ENCODE peak calls at places on chromosomes 1 and 21, in five cellular contexts. One of them, this sample, is unnamed.

GRCh38 chr1:94296018-94296417 is 58.6 kb upstream of the ARHGAP29 start:
- DNase-seq in suprapubic skin: no peak
- DNase-seq in endothelial cell: no peak
- DNase-seq in GM13977: no peak
- DNase-seq in cardiac fibroblast: peak
- DNase-seq in this sample: no peak

GRCh38 chr1:27233677-27234053 is 767 bp upstream of the WDTC1 start:
- DNase-seq in suprapubic skin: no peak
- DNase-seq in endothelial cell: peak
- DNase-seq in GM13977: no peak
- DNase-seq in cardiac fibroblast: no peak
- DNase-seq in this sample: no peak

GRCh38 chr1:77100870-77101269 is 118.4 kb downstream of the PIGK start:
- DNase-seq in suprapubic skin: no peak
- DNase-seq in endothelial cell: no peak
- DNase-seq in GM13977: no peak
- DNase-seq in cardiac fibroblast: peak
- DNase-seq in this sample: no peak

GRCh38 chr1:166164995-166165660 is 1.7 kb downstream of the FAM78B start:
- DNase-seq in suprapubic skin: no peak
- DNase-seq in endothelial cell: peak
- DNase-seq in GM13977: peak
- DNase-seq in cardiac fibroblast: peak
- DNase-seq in this sample: no peak

GRCh38 chr1:183877321-183877720 is 72.4 kb downstream of the RGL1 start:
- DNase-seq in suprapubic skin: no peak
- DNase-seq in endothelial cell: no peak
- DNase-seq in GM13977: no peak
- DNase-seq in cardiac fibroblast: peak
- DNase-seq in this sample: no peak

GRCh38 chr1:87149166-87150065 is 179.3 kb upstream of the LMO4 start:
- DNase-seq in suprapubic skin: no peak
- DNase-seq in endothelial cell: no peak
- DNase-seq in GM13977: no peak
- DNase-seq in cardiac fibroblast: peak
- DNase-seq in this sample: no peak

GRCh38 chr1:162384601-162385279 is 3.2 kb downstream of the C1orf226 start:
- DNase-seq in suprapubic skin: peak
- DNase-seq in endothelial cell: no peak
- DNase-seq in GM13977: no peak
- DNase-seq in cardiac fibroblast: no peak
- DNase-seq in this sample: no peak

GRCh38 chr1:31567956-31568570 is 8.3 kb upstream of the TINAGL1 start:
- DNase-seq in suprapubic skin: peak
- DNase-seq in endothelial cell: no peak
- DNase-seq in GM13977: no peak
- DNase-seq in cardiac fibroblast: peak
- DNase-seq in this sample: no peak

GRCh38 chr1:244792188-244792850 is 43.1 kb upstream of the COX20 start:
- DNase-seq in suprapubic skin: no peak
- DNase-seq in endothelial cell: no peak
- DNase-seq in GM13977: no peak
- DNase-seq in cardiac fibroblast: peak
- DNase-seq in this sample: no peak

GRCh38 chr1:16615253-16616252 is 2.2 kb upstream of the NBPF1 start:
- DNase-seq in suprapubic skin: peak
- DNase-seq in endothelial cell: peak
- DNase-seq in GM13977: peak
- DNase-seq in cardiac fibroblast: no peak
- DNase-seq in this sample: no peak

GRCh38 chr1:16621300-16621658 is 7.9 kb upstream of the NBPF1 start:
- DNase-seq in suprapubic skin: no peak
- DNase-seq in endothelial cell: no peak
- DNase-seq in GM13977: no peak
- DNase-seq in cardiac fibroblast: no peak
- DNase-seq in this sample: no peak

GRCh38 chr1:16617778-16618580 is 4.6 kb upstream of the NBPF1 start:
- DNase-seq in suprapubic skin: peak
- DNase-seq in endothelial cell: no peak
- DNase-seq in GM13977: peak
- DNase-seq in cardiac fibroblast: no peak
- DNase-seq in this sample: no peak

GRCh38 chr1:16617101-16617727 is 3.9 kb upstream of the NBPF1 start:
- DNase-seq in suprapubic skin: peak
- DNase-seq in endothelial cell: peak
- DNase-seq in GM13977: peak
- DNase-seq in cardiac fibroblast: no peak
- DNase-seq in this sample: no peak

GRCh38 chr1:16618719-16619118 is 5.4 kb upstream of the NBPF1 start:
- DNase-seq in suprapubic skin: peak
- DNase-seq in endothelial cell: no peak
- DNase-seq in GM13977: peak
- DNase-seq in cardiac fibroblast: no peak
- DNase-seq in this sample: no peak
- TF ChIP-seq CTCF in suprapubic skin: no peak
- TF ChIP-seq CTCF in endothelial cell: no peak
- TF ChIP-seq CTCF in GM13977: no peak
- TF ChIP-seq CTCF in cardiac fibroblast: no peak
- TF ChIP-seq CTCF in this sample: no peak

GRCh38 chr1:198212675-198213074 is 55.9 kb downstream of the NEK7 start:
- DNase-seq in suprapubic skin: no peak
- DNase-seq in endothelial cell: no peak
- DNase-seq in GM13977: no peak
- DNase-seq in cardiac fibroblast: peak
- DNase-seq in this sample: no peak
- TF ChIP-seq CTCF in suprapubic skin: no peak
- TF ChIP-seq CTCF in endothelial cell: no peak
- TF ChIP-seq CTCF in GM13977: no peak
- TF ChIP-seq CTCF in cardiac fibroblast: peak
- TF ChIP-seq CTCF in this sample: no peak

GRCh38 chr1:150069923-150070322 is 2.3 kb downstream of the VPS45 start:
- DNase-seq in suprapubic skin: no peak
- DNase-seq in endothelial cell: no peak
- DNase-seq in GM13977: no peak
- DNase-seq in cardiac fibroblast: no peak
- DNase-seq in this sample: no peak

GRCh38 chr1:150076985-150077384 is 9.4 kb downstream of the VPS45 start:
- DNase-seq in suprapubic skin: no peak
- DNase-seq in endothelial cell: no peak
- DNase-seq in GM13977: no peak
- DNase-seq in cardiac fibroblast: no peak
- DNase-seq in this sample: no peak

GRCh38 chr1:150073516-150073915 is 5.9 kb downstream of the VPS45 start:
- DNase-seq in suprapubic skin: no peak
- DNase-seq in endothelial cell: no peak
- DNase-seq in GM13977: no peak
- DNase-seq in cardiac fibroblast: no peak
- DNase-seq in this sample: no peak

GRCh38 chr1:150076066-150076465 is 8.5 kb downstream of the VPS45 start:
- DNase-seq in suprapubic skin: no peak
- DNase-seq in endothelial cell: no peak
- DNase-seq in GM13977: peak
- DNase-seq in cardiac fibroblast: no peak
- DNase-seq in this sample: no peak

GRCh38 chr1:150072959-150073358 is 5.4 kb downstream of the VPS45 start:
- DNase-seq in suprapubic skin: no peak
- DNase-seq in endothelial cell: no peak
- DNase-seq in GM13977: peak
- DNase-seq in cardiac fibroblast: peak
- DNase-seq in this sample: no peak
- TF ChIP-seq CTCF in suprapubic skin: peak
- TF ChIP-seq CTCF in endothelial cell: peak
- TF ChIP-seq CTCF in GM13977: peak
- TF ChIP-seq CTCF in cardiac fibroblast: peak
- TF ChIP-seq CTCF in this sample: peak

GRCh38 chr21:39447264-39447663 is 1.7 kb upstream of the LCA5L start:
- DNase-seq in suprapubic skin: no peak
- DNase-seq in endothelial cell: no peak
- DNase-seq in GM13977: no peak
- DNase-seq in cardiac fibroblast: no peak
- DNase-seq in this sample: no peak

GRCh38 chr21:39444406-39445145 is 1.0 kb downstream of the LCA5L start:
- DNase-seq in suprapubic skin: no peak
- DNase-seq in endothelial cell: peak
- DNase-seq in GM13977: no peak
- DNase-seq in cardiac fibroblast: peak
- DNase-seq in this sample: no peak

GRCh38 chr21:39441502-39442475 is 3.8 kb downstream of the LCA5L start:
- DNase-seq in suprapubic skin: no peak
- DNase-seq in endothelial cell: peak
- DNase-seq in GM13977: peak
- DNase-seq in cardiac fibroblast: peak
- DNase-seq in this sample: no peak

GRCh38 chr21:39451332-39452206 is at the start of gene SH3BGR:
- DNase-seq in suprapubic skin: no peak
- DNase-seq in endothelial cell: no peak
- DNase-seq in GM13977: no peak
- DNase-seq in cardiac fibroblast: peak
- DNase-seq in this sample: no peak

DNA sequence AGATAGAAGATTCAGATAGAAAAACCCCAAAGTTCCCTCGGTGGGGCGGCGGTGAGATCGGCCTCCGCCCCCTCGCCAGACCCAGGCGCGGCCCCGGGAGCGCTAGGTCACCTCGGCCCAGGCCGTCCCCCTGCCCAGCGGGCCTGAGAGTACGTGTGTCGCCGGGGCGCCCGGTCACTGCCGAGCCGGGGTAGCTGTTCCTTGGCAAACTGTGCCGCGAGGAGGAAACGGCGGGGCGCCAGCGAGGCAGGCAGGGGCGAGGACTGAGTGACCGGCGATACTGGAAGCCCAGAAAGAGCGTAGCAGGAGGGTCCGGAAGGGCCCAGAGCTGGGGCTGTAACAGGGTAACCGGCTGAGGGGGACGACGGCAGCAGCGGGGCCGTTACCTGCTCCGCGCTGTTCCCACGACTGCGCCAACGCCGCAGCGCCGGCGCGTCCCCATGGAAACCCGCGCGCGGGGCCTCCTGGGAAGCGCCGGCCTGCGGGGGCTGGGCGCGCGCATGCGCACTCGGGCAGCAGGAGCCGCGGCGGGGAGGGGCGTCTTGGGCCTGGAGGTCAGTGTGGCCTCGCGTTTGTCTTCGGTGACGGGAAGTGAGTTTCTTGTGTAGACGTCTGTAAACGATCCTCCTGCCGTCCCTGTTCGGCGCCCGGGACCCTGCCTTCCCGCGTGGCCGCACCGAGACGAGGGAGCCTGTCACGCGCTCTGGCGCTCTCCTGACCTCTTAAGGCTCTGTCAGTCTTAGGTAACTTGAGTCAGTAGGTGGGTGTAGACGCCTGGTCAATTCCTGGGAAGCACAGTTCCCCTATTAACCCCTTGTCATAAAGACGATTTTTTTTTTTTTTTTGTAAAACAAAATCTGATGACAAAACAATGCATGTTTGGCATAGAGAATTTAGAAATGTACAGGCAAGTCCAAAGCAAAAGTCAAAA is at the start of gene LCA5L:
- DNase-seq in suprapubic skin: peak
- DNase-seq in endothelial cell: peak
- DNase-seq in GM13977: peak
- DNase-seq in cardiac fibroblast: peak
- DNase-seq in this sample: peak
- TF ChIP-seq CTCF in suprapubic skin: no peak
- TF ChIP-seq CTCF in endothelial cell: no peak
- TF ChIP-seq CTCF in GM13977: no peak
- TF ChIP-seq CTCF in cardiac fibroblast: peak
- TF ChIP-seq CTCF in this sample: no peak

GRCh38 chr21:39721885-39722284 is 23.1 kb upstream of the IGSF5 start:
- DNase-seq in suprapubic skin: no peak
- DNase-seq in endothelial cell: no peak
- DNase-seq in GM13977: no peak
- DNase-seq in cardiac fibroblast: no peak
- DNase-seq in this sample: no peak

GRCh38 chr21:39724944-39725343 is 20.0 kb upstream of the IGSF5 start:
- DNase-seq in suprapubic skin: no peak
- DNase-seq in endothelial cell: no peak
- DNase-seq in GM13977: no peak
- DNase-seq in cardiac fibroblast: no peak
- DNase-seq in this sample: no peak

GRCh38 chr21:39726133-39726532 is 18.9 kb upstream of the IGSF5 start:
- DNase-seq in suprapubic skin: peak
- DNase-seq in endothelial cell: no peak
- DNase-seq in GM13977: no peak
- DNase-seq in cardiac fibroblast: no peak
- DNase-seq in this sample: no peak

GRCh38 chr21:39715804-39716397 is 29.1 kb upstream of the IGSF5 start:
- DNase-seq in suprapubic skin: no peak
- DNase-seq in endothelial cell: peak
- DNase-seq in GM13977: peak
- DNase-seq in cardiac fibroblast: peak
- DNase-seq in this sample: peak

DNA sequence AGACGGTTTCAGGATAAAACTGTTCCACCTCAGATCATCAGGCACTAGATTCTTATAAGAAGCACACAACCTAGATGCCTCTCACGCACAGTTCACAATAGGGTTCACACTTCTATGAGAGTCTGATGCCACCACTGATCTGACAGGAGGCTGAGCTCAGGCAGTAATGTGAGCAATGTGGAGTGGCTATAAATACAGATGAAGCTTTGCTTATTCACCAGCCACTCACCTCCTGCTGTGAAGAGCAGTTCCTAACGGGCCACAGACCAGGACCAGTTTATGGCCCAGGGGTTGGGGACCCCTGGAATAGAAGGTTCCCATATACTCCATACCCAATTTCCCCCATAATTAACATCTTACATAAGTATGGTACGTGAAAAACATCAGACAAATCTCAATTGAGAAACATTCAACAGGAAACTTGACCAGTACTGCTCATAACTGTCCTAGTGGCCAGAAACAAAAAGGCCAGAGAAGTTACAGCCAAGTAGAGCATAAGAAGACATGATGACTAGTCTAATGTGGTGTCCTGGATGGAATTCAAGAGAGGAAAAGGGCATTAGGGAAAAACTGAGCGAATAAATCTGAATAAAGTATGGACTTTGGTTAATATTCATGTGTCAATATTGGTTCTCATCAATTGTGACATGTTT is 24.7 kb upstream of the IGSF5 start:
- DNase-seq in suprapubic skin: no peak
- DNase-seq in endothelial cell: no peak
- DNase-seq in GM13977: no peak
- DNase-seq in cardiac fibroblast: no peak
- DNase-seq in this sample: no peak
- TF ChIP-seq CTCF in suprapubic skin: no peak
- TF ChIP-seq CTCF in endothelial cell: peak
- TF ChIP-seq CTCF in GM13977: no peak
- TF ChIP-seq CTCF in cardiac fibroblast: no peak
- TF ChIP-seq CTCF in this sample: no peak